ENCODE peak calls at places on chromosomes 12 and 14, in ten cellular contexts. Q is dermis blood vessel endothelial cell; I is activated T-helper 1 cell treated with Interleukin-2 at 50 U/mL for 16 hours; R is HT1080; T is activated CD8-positive, alpha-beta memory T cell treated with anti-CD3 and anti-CD28 coated beads for 24 hours; Z is NCI-H1417; O is PC-3; S is stimulated activated CD8-positive, alpha-beta memory T cell treated with anti-CD3 and anti-CD28 coated beads, Interleukin-2, amount 100 ng/mL, for 48 hours; K is GM13977; H is glutamatergic neuron. B is an unnamed sample.
A peak's percentile ranks its signal among the peaks of the same experiment; 100 is the strongest.

GRCh38 chr14:91573528-91573893 is 63.4 kb upstream of the PPP4R3A start:
- DNase-seq in Q (no peak), I (no peak), R (no peak), T (no peak), Z (no peak), O (no peak), S (no peak), K (no peak), H (no peak), B (no peak)

GRCh38 chr14:22485178-22485577 is 103.8 kb downstream of the DAD1 start:
- DNase-seq in Q (no peak), I (no peak), R (no peak), T (no peak), Z (no peak), O (no peak), S (no peak), K (no peak), H (no peak), B (no peak)

GRCh38 chr14:24317141-24317927 is 6.0 kb downstream of the LTB4R start:
- DNase-seq in Q (no peak), I (no peak), R (peak; percentile 73), T (no peak), Z (no peak), O (peak; percentile 70), S (no peak), K (no peak), H (no peak), B (no peak)

GRCh38 chr14:68376067-68376810 is 416.6 kb downstream of the ZFP36L1 start:
- DNase-seq in Q (no peak), I (no peak), R (peak; percentile 25), T (no peak), Z (no peak), O (peak; percentile 70), S (no peak), K (no peak), H (no peak), B (no peak)

GRCh38 chr14:73770977-73771847 is 57.0 kb upstream of the PNMA1 start:
- DNase-seq in Q (no peak), I (no peak), R (no peak), T (no peak), Z (no peak), O (peak; percentile 0), S (no peak), K (no peak), H (no peak), B (no peak)

GRCh38 chr12:50003595-50003994 is 21.7 kb downstream of the RACGAP1 start:
- DNase-seq in Q (peak; percentile 69), I (no peak), R (no peak), T (no peak), Z (no peak), O (no peak), S (no peak), K (no peak), H (no peak), B (no peak)

GRCh38 chr12:104975621-104976343 is 10.3 kb upstream of the NOPCHAP1 start:
- DNase-seq in Q (no peak), I (no peak), R (peak; percentile 67), T (no peak), Z (no peak), O (peak; percentile 48), S (no peak), K (no peak), H (no peak), B (no peak)

GRCh38 chr12:64780531-64781373 is 21.5 kb upstream of the GNS start:
- DNase-seq in Q (peak; percentile 53), I (no peak), R (peak; percentile 11), T (peak; percentile 64), Z (peak; percentile 86), O (peak; percentile 59), S (peak; percentile 5), K (peak; percentile 50), H (peak; percentile 62), B (peak; percentile 68)

GRCh38 chr14:82159624-82160023 is 626.0 kb upstream of the SEL1L start:
- DNase-seq in Q (no peak), I (no peak), R (no peak), T (no peak), Z (no peak), O (no peak), S (no peak), K (no peak), H (no peak), B (no peak)

GRCh38 chr12:44078273-44078672 is 242.4 kb downstream of the TMEM117 start:
- DNase-seq in Q (no peak), I (no peak), R (peak; percentile 32), T (no peak), Z (peak; percentile 46), O (peak; percentile 66), S (no peak), K (no peak), H (no peak), B (no peak)

GRCh38 chr12:953776-954175 is 4.3 kb upstream of the RAD52 start:
- DNase-seq in Q (peak; percentile 66), I (no peak), R (peak; percentile 61), T (no peak), Z (peak; percentile 81), O (peak; percentile 68), S (no peak), K (no peak), H (no peak), B (no peak)

GRCh38 chr14:45699451-45699850 is 446.4 kb upstream of the MIS18BP1 start:
- DNase-seq in Q (no peak), I (no peak), R (peak; percentile 18), T (no peak), Z (no peak), O (no peak), S (no peak), K (no peak), H (no peak), B (no peak)

GRCh38 chr14:102203382-102203781 is 63.7 kb downstream of the WDR20 start:
- DNase-seq in Q (no peak), I (no peak), R (no peak), T (no peak), Z (no peak), O (no peak), S (no peak), K (no peak), H (peak; percentile 53), B (no peak)

GRCh38 chr14:85867450-85867849 is 337.5 kb downstream of the FLRT2 start:
- DNase-seq in Q (no peak), I (no peak), R (peak; percentile 30), T (no peak), Z (no peak), O (peak; percentile 28), S (no peak), K (no peak), H (no peak), B (no peak)

GRCh38 chr14:101032433-101032832 is 128.9 kb upstream of the RTL1 start:
- DNase-seq in Q (no peak), I (no peak), R (no peak), T (no peak), Z (no peak), O (no peak), S (no peak), K (no peak), H (no peak), B (no peak)

B was measured in left cardiac atrium.